ENCODE peak calls at places on chromosome 7, in six cellular contexts. C is endothelial cell, A is ELR, M is breast epithelium, K is mucosa of gallbladder, L is caudate nucleus. P is an unnamed sample.
A peak's percentile ranks its signal among the peaks of the same experiment; 100 is the strongest.

GRCh38 chr7:41629711-41630111 is 73.2 kb downstream of the INHBA start:
- DNase-seq in A (no peak), K (no peak), M (no peak), C (no peak), L (no peak), P (peak; percentile 71)

GRCh38 chr7:20268832-20269231 is 51.6 kb upstream of the MACC1 start:
- DNase-seq in M (no peak), A (no peak), C (no peak), L (no peak), K (no peak), P (no peak)

GRCh38 chr7:117673367-117673766 is 193.5 kb downstream of the CFTR start:
- DNase-seq in A (no peak), M (no peak), L (peak; percentile 60), C (peak; percentile 6), K (peak; percentile 25), P (no peak)

GRCh38 chr7:35725280-35725680 is 30.3 kb upstream of the HERPUD2 start:
- DNase-seq in C (no peak), M (no peak), K (peak; percentile 45), L (no peak), A (no peak), P (no peak)

GRCh38 chr7:80253237-80253636 is 118.6 kb downstream of the GNAI1 start:
- DNase-seq in M (no peak), K (no peak), C (no peak), A (no peak), L (no peak), P (no peak)

GRCh38 chr7:158567153-158567603 is 20.4 kb downstream of the PTPRN2 start:
- DNase-seq in C (no peak), L (no peak), K (no peak), A (no peak), M (no peak), P (no peak)

GRCh38 chr7:55546826-55547225 is 25.5 kb downstream of the VOPP1 start:
- DNase-seq in K (peak; percentile 70), L (peak; percentile 16), C (no peak), M (peak; percentile 54), A (peak; percentile 86), P (peak; percentile 85)

GRCh38 chr7:98107313-98107691 is 640 bp downstream of the LMTK2 start:
- DNase-seq in K (no peak), L (no peak), A (peak; percentile 44), M (no peak), C (peak; percentile 18), P (no peak)

GRCh38 chr7:39838326-39838725 is 111.7 kb upstream of the CDK13 start:
- DNase-seq in A (peak; percentile 50), C (no peak), K (no peak), L (no peak), M (no peak), P (no peak)

GRCh38 chr7:130423636-130424035 is 17.2 kb downstream of the CEP41 start:
- DNase-seq in L (no peak), A (no peak), M (no peak), K (no peak), C (no peak), P (no peak)

GRCh38 chr7:134366481-134366880 is 49.8 kb upstream of the SLC35B4 start:
- DNase-seq in K (no peak), C (no peak), M (no peak), A (no peak), L (no peak), P (peak; percentile 36)

GRCh38 chr7:43390601-43391000 is 192.3 kb upstream of the STK17A start:
- DNase-seq in M (no peak), A (no peak), K (no peak), L (no peak), C (no peak), P (no peak)

GRCh38 chr7:17625038-17625437 is 315.3 kb downstream of the SNX13 start:
- DNase-seq in L (no peak), M (no peak), K (no peak), A (peak; percentile 96), C (no peak), P (peak; percentile 61)

GRCh38 chr7:4871056-4871680 is 9.3 kb upstream of the PAPOLB start:
- DNase-seq in L (no peak), K (no peak), M (no peak), C (no peak), A (no peak), P (no peak)

GRCh38 chr7:50379082-50379481 is 71.1 kb downstream of the FIGNL1 start:
- DNase-seq in A (no peak), C (no peak), K (no peak), M (peak; percentile 69), L (no peak), P (no peak)

GRCh38 chr7:102186306-102186705 is 100.4 kb upstream of the SH2B2 start:
- DNase-seq in A (no peak), C (no peak), K (no peak), M (no peak), L (no peak), P (no peak)

GRCh38 chr7:115678049-115678982 is 352.2 kb downstream of the TFEC start:
- DNase-seq in C (no peak), K (no peak), A (peak; percentile 27), L (no peak), M (no peak), P (peak; percentile 92)

GRCh38 chr7:95389516-95389915 is 6.7 kb downstream of the PON3 start:
- DNase-seq in K (no peak), M (no peak), L (no peak), A (no peak), C (no peak), P (no peak)

GRCh38 chr7:138164804-138165203 is 88.5 kb downstream of the AKR1D1 start:
- DNase-seq in K (no peak), A (no peak), C (no peak), M (no peak), L (no peak), P (no peak)

GRCh38 chr7:104230606-104231005 is 22.8 kb upstream of the ORC5 start:
- DNase-seq in C (no peak), L (no peak), A (no peak), M (no peak), K (no peak), P (no peak)

GRCh38 chr7:51217804-51218203 is 98.8 kb downstream of the COBL start:
- DNase-seq in L (no peak), M (no peak), C (no peak), K (no peak), A (no peak), P (no peak)

GRCh38 chr7:47026733-47027450 is 555.0 kb downstream of the TNS3 start:
- DNase-seq in K (no peak), C (no peak), L (no peak), A (no peak), M (no peak), P (no peak)

GRCh38 chr7:102080371-102081243 is 206.1 kb upstream of the SH2B2 start:
- DNase-seq in M (no peak), C (peak; percentile 8), K (no peak), A (no peak), L (no peak), P (no peak)

GRCh38 chr7:29684787-29685650 is 121.3 kb upstream of the WIPF3 start:
- DNase-seq in C (peak; percentile 79), M (peak; percentile 45), K (peak; percentile 78), L (peak; percentile 59), A (peak; percentile 76), P (peak; percentile 73)

GRCh38 chr7:25669300-25669781 is 441.1 kb upstream of the NPVF start:
- DNase-seq in K (no peak), M (no peak), A (no peak), L (no peak), C (no peak), P (no peak)

GRCh38 chr7:27176343-27176731 is 2.2 kb upstream of the HOXA10 start:
- DNase-seq in L (no peak), A (peak; percentile 74), K (no peak), M (no peak), C (no peak), P (no peak)

GRCh38 chr7:116324582-116324981 is 114.2 kb downstream of the TES start:
- DNase-seq in C (no peak), A (peak; percentile 36), L (no peak), M (no peak), K (no peak), P (no peak)

GRCh38 chr7:130099331-130099730 is 29.0 kb downstream of the KLHDC10 start:
- DNase-seq in M (no peak), L (no peak), A (peak; percentile 11), C (no peak), K (no peak), P (no peak)

GRCh38 chr7:55420535-55420934 is 55.4 kb downstream of the LANCL2 start:
- DNase-seq in A (peak; percentile 66), L (no peak), C (no peak), K (no peak), M (no peak), P (no peak)

GRCh38 chr7:143900230-143900766 is 1.7 kb downstream of the TCAF1 start:
- DNase-seq in A (peak; percentile 45), C (no peak), L (no peak), M (no peak), K (peak; percentile 31), P (no peak)